ENCODE peak calls at places on chromosomes 4 and X, in five cellular contexts. One of them, this sample, is unnamed.

GRCh38 chrX:129957241-129958099 is 25.0 kb upstream of the BCORL1 start:
- DNase-seq in cardiac muscle cell: peak
- DNase-seq in esophagus squamous epithelium: peak
- DNase-seq in HL-60: peak
- DNase-seq in mucosa of descending colon: peak
- DNase-seq in this sample: peak

GRCh38 chr4:19213388-19213787 is 1038.3 kb upstream of the SLIT2 start:
- DNase-seq in HL-60: no peak
- DNase-seq in mucosa of descending colon: no peak
- DNase-seq in esophagus squamous epithelium: no peak
- DNase-seq in cardiac muscle cell: no peak
- DNase-seq in this sample: no peak

GRCh38 chrX:32749075-32749474 is 462.3 kb downstream of the DMD start:
- DNase-seq in HL-60: no peak
- DNase-seq in mucosa of descending colon: no peak
- DNase-seq in esophagus squamous epithelium: no peak
- DNase-seq in cardiac muscle cell: no peak
- DNase-seq in this sample: no peak

GRCh38 chrX:9538544-9539045 is 73.7 kb downstream of the TBL1X start:
- DNase-seq in esophagus squamous epithelium: no peak
- DNase-seq in HL-60: no peak
- DNase-seq in mucosa of descending colon: peak
- DNase-seq in cardiac muscle cell: no peak
- DNase-seq in this sample: no peak

GRCh38 chrX:63961964-63962363 is 176.9 kb upstream of the ARHGEF9 start:
- DNase-seq in HL-60: no peak
- DNase-seq in mucosa of descending colon: no peak
- DNase-seq in cardiac muscle cell: peak
- DNase-seq in esophagus squamous epithelium: no peak
- DNase-seq in this sample: no peak

GRCh38 chrX:107117993-107118321 is 665 bp downstream of the RBM41 start:
- DNase-seq in HL-60: no peak
- DNase-seq in esophagus squamous epithelium: no peak
- DNase-seq in cardiac muscle cell: no peak
- DNase-seq in mucosa of descending colon: no peak
- DNase-seq in this sample: peak

GRCh38 chr4:2940267-2941137 is 22.7 kb downstream of the NOP14 start:
- DNase-seq in esophagus squamous epithelium: no peak
- DNase-seq in HL-60: no peak
- DNase-seq in mucosa of descending colon: peak
- DNase-seq in cardiac muscle cell: no peak
- DNase-seq in this sample: no peak

GRCh38 chr4:56460085-56460484 is 7.3 kb upstream of the SRP72 start:
- DNase-seq in esophagus squamous epithelium: no peak
- DNase-seq in mucosa of descending colon: no peak
- DNase-seq in cardiac muscle cell: no peak
- DNase-seq in HL-60: no peak
- DNase-seq in this sample: no peak

GRCh38 chr4:19987746-19988145 is 264.0 kb upstream of the SLIT2 start:
- DNase-seq in mucosa of descending colon: no peak
- DNase-seq in esophagus squamous epithelium: no peak
- DNase-seq in HL-60: no peak
- DNase-seq in cardiac muscle cell: no peak
- DNase-seq in this sample: no peak

GRCh38 chrX:133444952-133445831 is 29.9 kb upstream of the GPC4 start:
- DNase-seq in cardiac muscle cell: peak
- DNase-seq in HL-60: no peak
- DNase-seq in esophagus squamous epithelium: no peak
- DNase-seq in mucosa of descending colon: no peak
- DNase-seq in this sample: no peak

DNA sequence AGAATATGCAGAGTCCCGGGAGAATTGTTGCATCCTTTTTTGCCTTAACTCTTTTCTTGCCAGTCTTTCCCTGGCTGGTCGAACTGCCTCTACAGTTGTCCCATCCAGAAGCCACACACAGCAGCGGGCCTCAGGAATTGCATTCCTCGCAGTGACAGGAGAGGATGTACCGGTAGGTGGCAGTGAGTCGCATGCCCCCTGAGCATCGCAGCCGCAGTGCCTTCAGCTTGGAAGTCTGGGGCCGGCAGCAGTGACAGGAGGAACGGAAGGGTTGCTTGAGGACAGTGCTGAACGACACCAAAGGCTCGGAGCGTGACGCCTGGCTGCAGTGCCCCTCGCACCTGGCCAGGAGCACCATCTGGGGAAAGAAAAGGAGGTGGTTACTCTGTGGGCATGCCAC is 23.5 kb downstream of the NDP start:
- DNase-seq in esophagus squamous epithelium: no peak
- DNase-seq in cardiac muscle cell: peak
- DNase-seq in mucosa of descending colon: peak
- DNase-seq in HL-60: no peak
- DNase-seq in this sample: no peak
- TF ChIP-seq CTCF in esophagus squamous epithelium: peak
- TF ChIP-seq CTCF in cardiac muscle cell: peak
- TF ChIP-seq CTCF in mucosa of descending colon: no peak
- TF ChIP-seq CTCF in HL-60: no peak
- TF ChIP-seq CTCF in this sample: no peak

GRCh38 chr4:5836943-5837342 is 55.9 kb downstream of the CRMP1 start:
- DNase-seq in HL-60: no peak
- DNase-seq in esophagus squamous epithelium: no peak
- DNase-seq in cardiac muscle cell: no peak
- DNase-seq in mucosa of descending colon: no peak
- DNase-seq in this sample: no peak

GRCh38 chr4:5842456-5842855 is 50.4 kb downstream of the CRMP1 start:
- DNase-seq in mucosa of descending colon: no peak
- DNase-seq in esophagus squamous epithelium: no peak
- DNase-seq in HL-60: no peak
- DNase-seq in cardiac muscle cell: no peak
- DNase-seq in this sample: no peak

GRCh38 chr4:5839332-5839731 is 53.6 kb downstream of the CRMP1 start:
- DNase-seq in esophagus squamous epithelium: no peak
- DNase-seq in HL-60: no peak
- DNase-seq in cardiac muscle cell: no peak
- DNase-seq in mucosa of descending colon: no peak
- DNase-seq in this sample: no peak

GRCh38 chr4:5843573-5844239 is 49.2 kb downstream of the CRMP1 start:
- DNase-seq in esophagus squamous epithelium: no peak
- DNase-seq in mucosa of descending colon: no peak
- DNase-seq in cardiac muscle cell: no peak
- DNase-seq in HL-60: no peak
- DNase-seq in this sample: no peak

DNA sequence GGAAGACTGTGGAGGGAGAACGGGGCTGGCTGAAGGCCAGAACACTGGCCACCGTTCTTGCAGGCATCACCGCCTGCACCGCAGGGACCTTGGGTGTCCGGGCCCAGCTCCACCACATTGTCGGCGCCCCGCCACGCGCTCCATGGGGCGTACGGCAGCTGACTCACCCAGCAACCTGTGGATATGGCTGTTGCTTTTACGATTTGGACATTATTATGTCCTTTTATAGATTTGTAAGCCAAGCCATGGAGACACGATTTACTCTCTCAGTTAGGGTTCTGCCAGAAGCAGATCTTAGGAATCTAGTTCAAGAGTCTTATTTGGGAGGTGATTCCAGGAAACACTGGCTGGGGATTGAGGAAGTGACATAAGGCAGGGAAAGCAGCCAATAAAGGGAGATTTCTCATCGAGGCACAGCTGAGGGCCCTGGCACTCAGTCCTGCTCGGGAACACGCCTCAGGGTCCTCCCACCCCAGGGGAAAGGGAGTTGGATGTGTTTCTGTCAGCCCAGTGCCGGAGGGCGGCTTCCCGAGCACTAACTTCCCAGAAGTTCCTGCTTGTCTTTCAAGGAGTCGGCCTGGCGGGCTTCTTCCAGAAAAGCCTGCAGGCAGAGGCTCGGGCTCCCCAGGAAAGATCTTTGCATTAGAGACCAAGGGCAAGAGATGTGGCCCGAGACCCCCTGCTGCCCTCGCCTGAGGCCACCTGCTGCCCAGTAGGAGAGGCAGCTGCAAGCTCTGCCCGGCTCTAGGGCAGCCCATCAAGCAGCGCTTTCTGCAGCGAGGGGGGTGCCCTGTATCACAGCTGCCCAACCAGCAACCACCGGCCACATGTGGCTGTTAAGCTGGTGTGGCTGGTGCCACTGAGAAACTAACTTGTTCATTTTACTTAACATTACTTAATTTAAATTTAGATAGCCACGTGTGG is 52.9 kb downstream of the CRMP1 start:
- DNase-seq in mucosa of descending colon: peak
- DNase-seq in cardiac muscle cell: no peak
- DNase-seq in esophagus squamous epithelium: no peak
- DNase-seq in HL-60: no peak
- DNase-seq in this sample: no peak
- H3K4me3 ChIP-seq in mucosa of descending colon: no peak
- H3K4me3 ChIP-seq in cardiac muscle cell: no peak
- H3K4me3 ChIP-seq in esophagus squamous epithelium: no peak
- H3K4me3 ChIP-seq in HL-60: no peak
- H3K4me3 ChIP-seq in this sample: no peak

GRCh38 chrX:113392355-113392754 is 551.7 kb upstream of the AMOT start:
- DNase-seq in mucosa of descending colon: peak
- DNase-seq in HL-60: no peak
- DNase-seq in esophagus squamous epithelium: no peak
- DNase-seq in cardiac muscle cell: no peak
- DNase-seq in this sample: no peak

GRCh38 chrX:113389846-113390245 is 549.2 kb upstream of the AMOT start:
- DNase-seq in HL-60: no peak
- DNase-seq in cardiac muscle cell: no peak
- DNase-seq in mucosa of descending colon: no peak
- DNase-seq in esophagus squamous epithelium: no peak
- DNase-seq in this sample: no peak

GRCh38 chrX:113391875-113392274 is 551.2 kb upstream of the AMOT start:
- DNase-seq in mucosa of descending colon: peak
- DNase-seq in HL-60: no peak
- DNase-seq in cardiac muscle cell: no peak
- DNase-seq in esophagus squamous epithelium: no peak
- DNase-seq in this sample: no peak

GRCh38 chrX:113384628-113385027 is 544.0 kb upstream of the AMOT start:
- DNase-seq in esophagus squamous epithelium: no peak
- DNase-seq in HL-60: no peak
- DNase-seq in cardiac muscle cell: no peak
- DNase-seq in mucosa of descending colon: no peak
- DNase-seq in this sample: no peak

GRCh38 chrX:113390531-113390930 is 549.9 kb upstream of the AMOT start:
- DNase-seq in esophagus squamous epithelium: no peak
- DNase-seq in HL-60: no peak
- DNase-seq in cardiac muscle cell: no peak
- DNase-seq in mucosa of descending colon: no peak
- DNase-seq in this sample: no peak
- TF ChIP-seq CTCF in esophagus squamous epithelium: no peak
- TF ChIP-seq CTCF in HL-60: no peak
- TF ChIP-seq CTCF in cardiac muscle cell: no peak
- TF ChIP-seq CTCF in mucosa of descending colon: no peak
- TF ChIP-seq CTCF in this sample: no peak

DNA sequence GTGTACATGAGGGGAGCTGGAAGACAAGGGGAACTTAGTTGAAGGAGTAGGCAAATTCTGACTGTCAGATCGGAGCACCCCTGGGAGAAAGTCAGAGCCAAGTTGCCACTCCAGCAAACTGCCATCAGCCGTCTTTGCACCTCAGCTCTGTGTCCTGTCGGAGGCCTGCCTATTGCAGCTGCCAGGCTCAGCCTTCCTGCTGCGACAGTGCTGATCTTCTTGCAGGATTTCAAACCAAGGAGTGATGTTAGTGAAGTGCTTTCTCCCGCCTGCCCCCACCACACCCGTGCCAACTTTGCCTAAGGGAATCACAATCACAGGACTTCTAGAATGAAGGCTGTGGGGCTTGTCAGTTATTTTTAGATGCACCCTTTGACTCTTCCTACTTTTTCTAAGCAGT is 185.3 kb downstream of the KIT start:
- DNase-seq in mucosa of descending colon: no peak
- DNase-seq in esophagus squamous epithelium: no peak
- DNase-seq in HL-60: no peak
- DNase-seq in cardiac muscle cell: peak
- DNase-seq in this sample: no peak
- H3K4me3 ChIP-seq in mucosa of descending colon: no peak
- H3K4me3 ChIP-seq in esophagus squamous epithelium: no peak
- H3K4me3 ChIP-seq in HL-60: no peak
- H3K4me3 ChIP-seq in cardiac muscle cell: no peak
- H3K4me3 ChIP-seq in this sample: no peak

DNA sequence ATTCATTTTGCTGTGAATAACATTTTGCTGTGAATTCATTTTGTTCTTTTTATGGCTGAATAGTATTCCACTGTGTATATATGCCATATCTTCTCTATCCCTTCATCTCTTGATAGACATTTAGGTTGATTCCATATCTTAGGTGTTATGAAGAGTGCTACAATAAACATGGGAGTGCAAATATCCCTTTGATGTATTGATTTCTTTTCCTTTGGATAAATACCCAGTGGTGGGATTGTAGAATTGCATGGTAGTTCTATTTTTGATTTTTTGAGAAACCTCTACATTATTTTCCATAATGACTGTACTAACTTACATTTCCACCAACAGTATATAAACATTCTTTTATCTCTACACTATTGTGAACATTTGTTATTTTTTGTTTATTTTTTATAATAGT is 555.9 kb downstream of the PDHA2 start:
- DNase-seq in esophagus squamous epithelium: no peak
- DNase-seq in cardiac muscle cell: no peak
- DNase-seq in mucosa of descending colon: no peak
- DNase-seq in HL-60: no peak
- DNase-seq in this sample: no peak
- TF ChIP-seq CTCF in esophagus squamous epithelium: no peak
- TF ChIP-seq CTCF in cardiac muscle cell: no peak
- TF ChIP-seq CTCF in mucosa of descending colon: no peak
- TF ChIP-seq CTCF in HL-60: no peak
- TF ChIP-seq CTCF in this sample: no peak